ENCODE peak calls at places on chromosomes 7 and 10, in five cellular contexts. One of them, this sample, is unnamed.

GRCh38 chr7:130458256-130458655 is 17.4 kb upstream of the CEP41 start:
- DNase-seq in HCT116: no peak
- DNase-seq in SK-N-SH: no peak
- DNase-seq in K562: no peak
- DNase-seq in GM12878: peak
- DNase-seq in this sample: no peak

GRCh38 chr10:5424751-5425150 is 12.4 kb downstream of the NET1 start:
- DNase-seq in HCT116: no peak
- DNase-seq in SK-N-SH: no peak
- DNase-seq in K562: no peak
- DNase-seq in GM12878: no peak
- DNase-seq in this sample: no peak

GRCh38 chr10:8360814-8361509 is 306.5 kb downstream of the GATA3 start:
- DNase-seq in HCT116: no peak
- DNase-seq in SK-N-SH: no peak
- DNase-seq in K562: no peak
- DNase-seq in GM12878: no peak
- DNase-seq in this sample: no peak

GRCh38 chr10:3430501-3430900 is 257.9 kb upstream of the PITRM1 start:
- DNase-seq in HCT116: no peak
- DNase-seq in SK-N-SH: no peak
- DNase-seq in K562: no peak
- DNase-seq in GM12878: no peak
- DNase-seq in this sample: no peak

GRCh38 chr10:6363516-6363915 is 160.8 kb downstream of the PFKFB3 start:
- DNase-seq in HCT116: no peak
- DNase-seq in SK-N-SH: no peak
- DNase-seq in K562: no peak
- DNase-seq in GM12878: no peak
- DNase-seq in this sample: no peak

GRCh38 chr7:24328050-24328449 is 44.1 kb downstream of the NPY start:
- DNase-seq in HCT116: no peak
- DNase-seq in SK-N-SH: no peak
- DNase-seq in K562: no peak
- DNase-seq in GM12878: no peak
- DNase-seq in this sample: no peak

GRCh38 chr10:94006591-94007550 is 13.1 kb downstream of the PLCE1 start:
- DNase-seq in HCT116: no peak
- DNase-seq in SK-N-SH: no peak
- DNase-seq in K562: no peak
- DNase-seq in GM12878: no peak
- DNase-seq in this sample: peak

GRCh38 chr10:47457528-47457820 is 26.4 kb downstream of the ANXA8 start:
- DNase-seq in HCT116: no peak
- DNase-seq in SK-N-SH: no peak
- DNase-seq in K562: no peak
- DNase-seq in GM12878: no peak
- DNase-seq in this sample: no peak

GRCh38 chr7:50339990-50340500 is 35.5 kb downstream of the IKZF1 start:
- DNase-seq in HCT116: no peak
- DNase-seq in SK-N-SH: no peak
- DNase-seq in K562: peak
- DNase-seq in GM12878: no peak
- DNase-seq in this sample: no peak

GRCh38 chr7:50346548-50347497 is 42.3 kb downstream of the IKZF1 start:
- DNase-seq in HCT116: no peak
- DNase-seq in SK-N-SH: no peak
- DNase-seq in K562: peak
- DNase-seq in GM12878: no peak
- DNase-seq in this sample: no peak

GRCh38 chr7:50342616-50343114 is 38.1 kb downstream of the IKZF1 start:
- DNase-seq in HCT116: no peak
- DNase-seq in SK-N-SH: no peak
- DNase-seq in K562: no peak
- DNase-seq in GM12878: no peak
- DNase-seq in this sample: no peak

GRCh38 chr7:50336909-50337703 is 32.6 kb downstream of the IKZF1 start:
- DNase-seq in HCT116: no peak
- DNase-seq in SK-N-SH: no peak
- DNase-seq in K562: no peak
- DNase-seq in GM12878: no peak
- DNase-seq in this sample: no peak

DNA sequence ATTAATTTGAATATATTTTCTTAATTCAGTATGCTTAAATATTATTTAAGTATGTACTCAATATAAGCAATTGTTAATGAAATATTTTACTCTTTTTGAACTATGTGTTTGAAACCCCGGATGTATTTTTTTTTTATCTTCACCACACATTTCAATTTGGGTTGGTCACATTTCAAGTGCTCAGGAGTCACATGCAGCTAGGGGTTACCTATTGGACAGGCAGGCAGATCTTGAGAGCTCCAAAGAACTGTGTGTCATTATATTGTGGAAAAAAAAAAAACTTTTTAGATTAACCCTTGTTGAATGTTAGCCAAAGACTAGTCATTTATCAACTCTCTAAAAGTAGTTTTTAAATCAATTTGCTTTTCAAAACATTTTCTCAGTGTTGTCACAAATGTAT is 37.2 kb downstream of the IKZF1 start:
- DNase-seq in HCT116: no peak
- DNase-seq in SK-N-SH: no peak
- DNase-seq in K562: peak
- DNase-seq in GM12878: no peak
- DNase-seq in this sample: no peak
- TF ChIP-seq JUND in HCT116: no peak
- TF ChIP-seq JUND in SK-N-SH: no peak
- TF ChIP-seq JUND in K562: no peak
- TF ChIP-seq JUND in GM12878: no peak
- TF ChIP-seq JUND in this sample: no peak

GRCh38 chr7:112484671-112485097 is 3.9 kb downstream of the LSMEM1 start:
- DNase-seq in HCT116: peak
- DNase-seq in SK-N-SH: no peak
- DNase-seq in K562: peak
- DNase-seq in GM12878: no peak
- DNase-seq in this sample: no peak
- TF ChIP-seq JUND in HCT116: peak
- TF ChIP-seq JUND in SK-N-SH: peak
- TF ChIP-seq JUND in K562: peak
- TF ChIP-seq JUND in GM12878: no peak
- TF ChIP-seq JUND in this sample: no peak

GRCh38 chr7:2841907-2842306 is 2.2 kb downstream of the GNA12 start:
- DNase-seq in HCT116: no peak
- DNase-seq in SK-N-SH: no peak
- DNase-seq in K562: no peak
- DNase-seq in GM12878: no peak
- DNase-seq in this sample: no peak

GRCh38 chr7:2845193-2845592 is 1.1 kb upstream of the GNA12 start:
- DNase-seq in HCT116: no peak
- DNase-seq in SK-N-SH: no peak
- DNase-seq in K562: no peak
- DNase-seq in GM12878: no peak
- DNase-seq in this sample: no peak

GRCh38 chr7:2843711-2844152 is 376 bp downstream of the GNA12 start:
- DNase-seq in HCT116: no peak
- DNase-seq in SK-N-SH: peak
- DNase-seq in K562: peak
- DNase-seq in GM12878: no peak
- DNase-seq in this sample: peak

GRCh38 chr7:2844153-2845077 is at the start of gene GNA12:
- DNase-seq in HCT116: peak
- DNase-seq in SK-N-SH: peak
- DNase-seq in K562: peak
- DNase-seq in GM12878: peak
- DNase-seq in this sample: peak

GRCh38 chr7:2843191-2843685 is 870 bp downstream of the GNA12 start:
- DNase-seq in HCT116: no peak
- DNase-seq in SK-N-SH: no peak
- DNase-seq in K562: no peak
- DNase-seq in GM12878: no peak
- DNase-seq in this sample: no peak
- TF ChIP-seq JUND in HCT116: no peak
- TF ChIP-seq JUND in SK-N-SH: no peak
- TF ChIP-seq JUND in K562: no peak
- TF ChIP-seq JUND in GM12878: no peak
- TF ChIP-seq JUND in this sample: no peak

GRCh38 chr7:154978045-154978444 is 24.9 kb downstream of the PAXIP1 start:
- DNase-seq in HCT116: no peak
- DNase-seq in SK-N-SH: no peak
- DNase-seq in K562: no peak
- DNase-seq in GM12878: no peak
- DNase-seq in this sample: no peak
- TF ChIP-seq JUND in HCT116: no peak
- TF ChIP-seq JUND in SK-N-SH: no peak
- TF ChIP-seq JUND in K562: no peak
- TF ChIP-seq JUND in GM12878: no peak
- TF ChIP-seq JUND in this sample: no peak

DNA sequence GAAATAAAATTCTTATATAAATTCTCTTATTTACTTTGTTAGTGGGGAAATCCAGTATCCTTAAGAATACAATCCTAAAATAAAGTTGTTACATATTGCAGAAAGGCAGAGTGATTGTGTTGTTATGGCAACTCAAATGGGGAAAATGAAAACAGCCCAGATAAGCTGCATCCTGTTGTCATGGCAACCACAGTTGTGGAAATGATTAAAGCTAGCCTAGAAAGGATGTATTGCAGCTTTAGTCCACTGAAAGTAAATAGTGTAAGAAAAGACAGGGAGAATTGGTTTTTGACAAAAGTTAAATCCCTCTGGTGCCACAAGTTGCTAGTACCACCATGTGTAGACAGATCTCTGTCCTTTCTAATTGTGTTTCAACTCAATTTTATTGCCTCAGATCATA is 43.2 kb downstream of the BTRC start:
- DNase-seq in HCT116: peak
- DNase-seq in SK-N-SH: peak
- DNase-seq in K562: peak
- DNase-seq in GM12878: no peak
- DNase-seq in this sample: no peak
- TF ChIP-seq JUND in HCT116: no peak
- TF ChIP-seq JUND in SK-N-SH: no peak
- TF ChIP-seq JUND in K562: no peak
- TF ChIP-seq JUND in GM12878: no peak
- TF ChIP-seq JUND in this sample: no peak

DNA sequence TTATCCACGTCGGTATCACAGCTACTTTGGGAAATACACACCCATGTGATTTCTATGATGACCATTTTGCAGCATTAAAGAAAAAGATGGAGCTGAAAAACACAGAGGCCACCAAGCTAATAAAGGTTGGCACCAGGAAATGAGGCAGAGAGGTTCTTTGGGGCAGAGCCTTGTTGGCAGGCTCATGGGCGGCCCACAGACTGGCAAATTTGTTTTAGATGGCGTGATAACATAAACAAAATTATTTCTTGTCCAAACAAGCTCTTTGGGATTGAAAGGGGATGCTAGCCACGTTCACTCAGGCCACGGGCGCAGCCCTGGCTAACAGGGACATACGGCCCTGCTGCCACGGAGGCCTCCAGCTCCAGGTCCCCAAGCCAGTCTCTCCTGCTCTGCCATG is 135.9 kb upstream of the ZMIZ1 start:
- DNase-seq in HCT116: no peak
- DNase-seq in SK-N-SH: no peak
- DNase-seq in K562: no peak
- DNase-seq in GM12878: no peak
- DNase-seq in this sample: peak
- TF ChIP-seq JUND in HCT116: no peak
- TF ChIP-seq JUND in SK-N-SH: no peak
- TF ChIP-seq JUND in K562: no peak
- TF ChIP-seq JUND in GM12878: no peak
- TF ChIP-seq JUND in this sample: no peak

GRCh38 chr10:37289833-37290464 is 164.6 kb downstream of the ANKRD30A start:
- DNase-seq in HCT116: no peak
- DNase-seq in SK-N-SH: no peak
- DNase-seq in K562: no peak
- DNase-seq in GM12878: no peak
- DNase-seq in this sample: no peak
- TF ChIP-seq JUND in HCT116: no peak
- TF ChIP-seq JUND in SK-N-SH: no peak
- TF ChIP-seq JUND in K562: no peak
- TF ChIP-seq JUND in GM12878: no peak
- TF ChIP-seq JUND in this sample: no peak

GRCh38 chr10:123683865-123684264 is 17.7 kb downstream of the GPR26 start:
- DNase-seq in HCT116: no peak
- DNase-seq in SK-N-SH: no peak
- DNase-seq in K562: no peak
- DNase-seq in GM12878: no peak
- DNase-seq in this sample: no peak
- TF ChIP-seq JUND in HCT116: no peak
- TF ChIP-seq JUND in SK-N-SH: no peak
- TF ChIP-seq JUND in K562: no peak
- TF ChIP-seq JUND in GM12878: no peak
- TF ChIP-seq JUND in this sample: no peak

GRCh38 chr10:105149371-105149871 is 508.3 kb downstream of the SORCS3 start:
- DNase-seq in HCT116: no peak
- DNase-seq in SK-N-SH: no peak
- DNase-seq in K562: no peak
- DNase-seq in GM12878: no peak
- DNase-seq in this sample: no peak
- TF ChIP-seq JUND in HCT116: no peak
- TF ChIP-seq JUND in SK-N-SH: no peak
- TF ChIP-seq JUND in K562: no peak
- TF ChIP-seq JUND in GM12878: no peak
- TF ChIP-seq JUND in this sample: no peak

DNA sequence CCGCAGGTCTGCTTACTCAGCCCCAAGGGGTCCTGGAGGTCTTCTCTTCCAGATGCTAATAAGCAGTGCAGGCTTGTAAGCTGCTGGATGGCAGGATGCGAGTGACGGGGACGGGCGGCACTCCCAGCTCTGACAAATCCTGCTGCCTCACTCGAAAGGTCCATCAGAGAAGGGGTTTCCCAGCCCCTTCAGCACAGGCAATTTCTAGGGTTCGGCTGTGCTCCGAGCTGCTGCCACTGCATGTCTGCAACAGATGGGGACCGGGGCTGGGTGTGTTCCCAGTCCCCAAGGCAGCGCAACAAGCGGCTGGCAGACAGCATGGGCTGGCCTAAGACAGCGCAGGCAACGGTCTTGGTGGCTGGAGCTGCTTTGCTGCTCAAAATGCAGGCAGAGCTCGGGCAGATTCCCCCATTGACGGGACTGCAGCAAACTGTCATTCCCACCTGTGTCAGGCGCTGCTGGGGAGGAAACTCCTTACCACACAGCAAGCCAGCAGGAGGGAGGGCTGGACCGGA is 62.5 kb downstream of the PRKAG2 start:
- DNase-seq in HCT116: no peak
- DNase-seq in SK-N-SH: no peak
- DNase-seq in K562: no peak
- DNase-seq in GM12878: no peak
- DNase-seq in this sample: no peak
- TF ChIP-seq JUND in HCT116: no peak
- TF ChIP-seq JUND in SK-N-SH: no peak
- TF ChIP-seq JUND in K562: no peak
- TF ChIP-seq JUND in GM12878: no peak
- TF ChIP-seq JUND in this sample: no peak

This sample was measured in T47D.